ENCODE peak calls at places on chromosomes 13 and 19, in six cellular contexts. H is K562, S is left ventricle myocardium inferior, X is suprapubic skin, W is psoas muscle, U is cardiac muscle cell. K is an unnamed sample.

GRCh38 chr13:34430294-34430693 is 511.8 kb upstream of the NBEA start:
- DNase-seq in H (no peak), X (no peak), U (no peak), S (no peak), W (no peak), K (peak; percentile 38)

GRCh38 chr13:35478384-35479222 is 2.1 kb upstream of the MAB21L1 start:
- DNase-seq in U (no peak), X (no peak), W (no peak), S (no peak), H (no peak), K (no peak)

GRCh38 chr13:112931028-112931934 is 37.7 kb upstream of the MCF2L start:
- DNase-seq in X (no peak), U (peak; percentile 84), W (no peak), H (peak; percentile 42), S (no peak), K (peak; percentile 59)

GRCh38 chr19:56423985-56424353 is 19.8 kb downstream of the ZNF583 start:
- DNase-seq in U (no peak), H (no peak), W (no peak), X (no peak), S (no peak), K (no peak)

GRCh38 chr19:35123573-35123972 is 8.0 kb downstream of the FXYD3 start:
- DNase-seq in X (no peak), H (no peak), U (no peak), S (peak; percentile 44), W (peak; percentile 69), K (peak; percentile 51)

GRCh38 chr19:3178973-3179738 is 587 bp downstream of the S1PR4 start:
- DNase-seq in X (no peak), U (no peak), S (no peak), H (no peak), W (no peak), K (no peak)

GRCh38 chr19:45158503-45159026 is 2.2 kb downstream of the NKPD1 start:
- DNase-seq in H (no peak), X (no peak), W (no peak), U (no peak), S (no peak), K (no peak)

GRCh38 chr19:10927691-10928562 is 512 bp downstream of the YIPF2 start:
- DNase-seq in S (no peak), U (no peak), W (no peak), X (no peak), H (peak; percentile 74), K (no peak)

GRCh38 chr13:113918981-113919646 is 54.8 kb downstream of the C13orf46 start:
- DNase-seq in W (no peak), X (peak; percentile 52), H (no peak), S (no peak), U (no peak), K (no peak)

GRCh38 chr13:37289212-37289935 is 183.9 kb upstream of the CSNK1A1L start:
- DNase-seq in S (no peak), W (no peak), H (no peak), X (no peak), U (peak; percentile 18), K (no peak)

GRCh38 chr19:6551607-6552450 is 21.0 kb downstream of the TNFSF9 start:
- DNase-seq in X (no peak), S (no peak), H (peak; percentile 85), U (peak; percentile 17), W (no peak), K (no peak)

GRCh38 chr19:11624064-11624463 is 26.8 kb downstream of the ZNF627 start:
- DNase-seq in W (no peak), H (no peak), S (no peak), X (no peak), U (peak; percentile 63), K (no peak)

GRCh38 chr13:31027136-31027535 is 94.7 kb downstream of the TEX26 start:
- DNase-seq in H (no peak), X (no peak), S (no peak), W (no peak), U (no peak), K (no peak)

GRCh38 chr19:34667349-34668076 is 9.4 kb downstream of the SCGB2B2 start:
- DNase-seq in U (peak; percentile 17), S (no peak), W (no peak), X (no peak), H (peak; percentile 13), K (no peak)

GRCh38 chr13:41700790-41701310 is 243.5 kb downstream of the RGCC start:
- DNase-seq in H (no peak), U (peak; percentile 69), W (no peak), S (no peak), X (no peak), K (peak; percentile 14)
- H3K27ac ChIP-seq in H (no peak overlapping the region), U (no peak overlapping the region), W (no peak overlapping the region), S (peak overlapping the region; percentile 44), X (no peak overlapping the region), K (no peak overlapping the region)

GRCh38 chr13:110794209-110794608 is 80.7 kb downstream of the ING1 start:
- DNase-seq in X (no peak), S (no peak), H (no peak), U (no peak), W (no peak), K (no peak)

GRCh38 chr13:110801044-110801443 is 87.5 kb downstream of the ING1 start:
- DNase-seq in U (no peak), X (no peak), S (no peak), W (no peak), H (no peak), K (no peak)

GRCh38 chr13:110799246-110800236 is 86.0 kb downstream of the ING1 start:
- DNase-seq in H (no peak), U (peak; percentile 96), W (peak; percentile 62), X (peak; percentile 75), S (no peak), K (no peak)

GRCh38 chr13:110798595-110798994 is 85.1 kb downstream of the ING1 start:
- DNase-seq in W (no peak), S (no peak), H (no peak), X (no peak), U (no peak), K (no peak)

DNA sequence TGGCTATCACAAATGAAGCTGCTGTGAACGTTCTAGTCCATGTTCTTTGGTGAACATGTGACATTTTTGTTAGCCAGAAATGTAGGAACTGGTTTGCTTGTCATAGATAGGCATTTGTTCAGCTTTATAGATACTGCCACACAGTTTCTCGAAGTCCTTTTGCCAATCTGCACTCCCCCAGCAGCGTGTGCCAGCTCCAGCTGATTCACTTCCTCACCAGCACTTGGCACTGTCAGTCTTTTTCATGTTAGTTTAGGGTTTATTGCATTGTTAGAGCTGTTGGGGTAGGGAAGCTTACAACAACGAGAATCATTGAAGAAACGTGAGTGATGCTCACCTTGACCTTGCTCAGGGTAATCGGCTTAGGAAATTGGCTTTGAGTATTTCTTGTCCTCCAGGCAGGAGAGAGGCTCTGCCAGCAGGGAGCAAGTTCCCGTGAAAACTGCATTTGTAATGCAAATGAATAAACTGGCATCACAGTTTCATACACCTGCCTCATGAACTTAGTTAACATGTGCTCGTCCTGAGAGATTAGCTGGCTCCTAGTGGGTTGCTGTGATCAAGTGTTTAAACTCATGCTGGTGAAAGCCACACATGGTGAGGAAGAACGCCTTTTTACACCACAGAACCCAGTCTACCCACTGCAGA is 83.9 kb downstream of the ING1 start:
- DNase-seq in W (no peak), U (peak; percentile 30), H (no peak), X (no peak), S (no peak), K (no peak)
- H3K4me1 ChIP-seq in W (peaks cover 22% of the 10 kb centered on the region), U (no peaks in the 10 kb centered on the region), H (no peaks in the 10 kb centered on the region), X (peaks cover 11% of the 10 kb centered on the region), S (no peaks in the 10 kb centered on the region), K (no peaks in the 10 kb centered on the region)

DNA sequence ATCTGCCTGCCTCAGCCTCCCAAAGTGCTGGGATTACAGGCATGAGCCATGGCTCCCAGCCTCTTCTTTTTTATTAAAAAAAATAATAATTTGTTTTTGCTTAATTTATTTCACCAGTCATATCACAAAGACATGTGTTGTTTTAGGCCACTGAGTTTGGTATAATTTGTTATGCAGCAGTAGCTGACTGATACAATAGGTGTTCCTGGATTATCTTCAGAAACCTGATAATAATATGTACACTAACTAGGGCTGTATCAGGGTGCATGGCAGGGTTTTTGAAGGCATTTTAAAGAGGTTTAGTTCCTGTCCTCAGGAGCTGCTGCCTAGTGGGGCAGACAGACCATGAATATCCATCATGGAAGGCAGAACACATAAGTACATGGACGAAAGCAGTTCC is 9.5 kb upstream of the CSNK1G2 start:
- DNase-seq in X (no peak), U (no peak), W (no peak), S (no peak), H (no peak), K (no peak)
- TF ChIP-seq CTCF in X (no peak), U (no peak), W (no peak), S (no peak), H (no peak), K (no peak)

GRCh38 chr19:12843328-12843727 is 5.0 kb downstream of the MAST1 start:
- DNase-seq in H (no peak), S (no peak), U (no peak), W (no peak), X (no peak), K (no peak)
- H3K27ac ChIP-seq in H (no peak overlapping the region), S (no peak overlapping the region), U (no peak overlapping the region), W (no peak overlapping the region), X (no peak overlapping the region), K (no peak overlapping the region)

GRCh38 chr19:4717966-4718701 is 5.5 kb downstream of the DPP9 start:
- DNase-seq in H (no peak), S (no peak), X (no peak), U (no peak), W (no peak), K (no peak)
- H3K4me1 ChIP-seq in H (peaks cover 11% of the 10 kb centered on the region), S (peaks cover 68% of the 10 kb centered on the region), X (peaks cover 49% of the 10 kb centered on the region), U (peaks cover 8% of the 10 kb centered on the region), W (peaks cover 37% of the 10 kb centered on the region), K (peaks cover 13% of the 10 kb centered on the region)

GRCh38 chr13:94661396-94661795 is 50.9 kb downstream of the SOX21 start:
- DNase-seq in U (no peak), H (no peak), X (no peak), W (no peak), S (no peak), K (no peak)

GRCh38 chr13:94662274-94662945 is 49.9 kb downstream of the SOX21 start:
- DNase-seq in H (peak; percentile 38), X (no peak), S (no peak), U (no peak), W (no peak), K (no peak)

GRCh38 chr13:94658926-94659649 is 53.3 kb downstream of the SOX21 start:
- DNase-seq in X (no peak), H (no peak), S (no peak), W (no peak), U (no peak), K (no peak)

GRCh38 chr13:94657167-94657566 is 55.2 kb downstream of the SOX21 start:
- DNase-seq in U (peak; percentile 30), S (no peak), W (no peak), H (no peak), X (no peak), K (no peak)

DNA sequence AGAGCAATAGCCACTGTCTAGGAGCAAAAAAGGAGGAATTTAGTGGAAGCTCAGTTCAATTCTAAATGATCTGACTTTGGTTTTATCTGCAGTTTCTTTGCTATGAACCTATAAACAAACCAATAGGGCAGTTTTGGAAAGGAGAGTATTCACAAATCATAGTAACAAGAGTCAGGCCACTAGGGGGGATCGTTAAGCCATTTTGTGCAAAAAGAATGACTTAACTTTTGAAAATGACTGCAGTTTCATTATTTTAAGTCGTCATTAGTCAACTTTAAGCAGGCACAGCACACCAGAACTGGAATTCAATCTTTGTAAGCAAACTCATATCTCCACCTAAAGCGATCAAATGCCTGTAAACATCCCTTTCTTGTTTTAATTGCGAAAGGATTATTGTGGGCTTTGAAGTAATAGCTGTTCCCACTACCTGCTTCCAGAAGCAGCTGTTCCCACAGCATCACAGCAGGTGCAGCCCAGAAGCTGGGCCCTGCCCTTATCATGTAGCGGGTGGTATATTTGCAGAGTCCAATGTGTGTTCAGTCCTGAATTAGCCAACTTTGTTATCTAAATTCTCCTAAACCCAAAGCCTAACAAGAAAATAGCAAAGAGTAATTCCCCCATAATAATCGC is 51.5 kb downstream of the SOX21 start:
- DNase-seq in X (no peak), U (peak; percentile 27), H (peak; percentile 34), W (no peak), S (no peak), K (no peak)
- TF ChIP-seq CTCF in X (no peak), U (peak; percentile 43), H (peak; percentile 33), W (no peak), S (no peak), K (peak; percentile 56)